ENCODE peak calls at places on chromosomes 4 and X, in six cellular contexts. G, X, Z, A, F and O are unnamed samples.

GRCh38 chr4:47519239-47519883 is 34.3 kb downstream of the ATP10D start:
- DNase-seq in G (no peak), X (no peak), Z (no peak), A (no peak), F (no peak), O (no peak)

GRCh38 chrX:16061296-16061695 is 62.1 kb upstream of the GRPR start:
- DNase-seq in G (no peak), X (no peak), Z (no peak), A (no peak), F (no peak), O (no peak)

GRCh38 chr4:142683997-142684396 is 162.1 kb downstream of the INPP4B start:
- DNase-seq in G (no peak), X (no peak), Z (no peak), A (no peak), F (no peak), O (no peak)

GRCh38 chrX:129553619-129554288 is 13.7 kb downstream of the OCRL start:
- DNase-seq in G (no peak), X (no peak), Z (no peak), A (no peak), F (no peak), O (no peak)

GRCh38 chr4:127844605-127845116 is 36.0 kb upstream of the PLK4 start:
- DNase-seq in G (no peak), X (no peak), Z (no peak), A (no peak), F (peak), O (no peak)

GRCh38 chrX:130834149-130834548 is 68.9 kb downstream of the ENOX2 start:
- DNase-seq in G (no peak), X (no peak), Z (no peak), A (no peak), F (no peak), O (no peak)

GRCh38 chr4:88429401-88429800 is 27.5 kb upstream of the HERC5 start:
- DNase-seq in G (no peak), X (no peak), Z (no peak), A (no peak), F (no peak), O (no peak)

GRCh38 chrX:154329284-154329683 is 33.7 kb downstream of the TKTL1 start:
- DNase-seq in G (no peak), X (no peak), Z (no peak), A (no peak), F (no peak), O (no peak)

GRCh38 chrX:46903458-46904242 is 8.6 kb upstream of the JADE3 start:
- DNase-seq in G (peak), X (peak), Z (peak), A (peak), F (peak), O (peak)

GRCh38 chr4:121016630-121017029 is 55.7 kb downstream of the NDNF start:
- DNase-seq in G (peak), X (no peak), Z (no peak), A (no peak), F (no peak), O (no peak)

GRCh38 chr4:138790993-138791392 is 224.6 kb upstream of the NOCT start:
- DNase-seq in G (no peak), X (no peak), Z (no peak), A (no peak), F (no peak), O (no peak)

GRCh38 chr4:118682928-118683327 is 2.3 kb upstream of the METTL14 start:
- DNase-seq in G (peak), X (no peak), Z (no peak), A (no peak), F (peak), O (no peak)

GRCh38 chr4:71026086-71026485 is 32.6 kb downstream of the DCK start:
- DNase-seq in G (peak), X (no peak), Z (no peak), A (no peak), F (peak), O (no peak)

GRCh38 chr4:94036964-94037363 is 170.7 kb upstream of the SMARCAD1 start:
- DNase-seq in G (no peak), X (no peak), Z (no peak), A (no peak), F (no peak), O (no peak)

GRCh38 chr4:7815981-7816380 is 123.7 kb downstream of the AFAP1 start:
- DNase-seq in G (no peak), X (no peak), Z (no peak), A (no peak), F (no peak), O (no peak)